ENCODE peak calls at places on chromosomes 6 and 20, in six cellular contexts. One of them, this sample, is unnamed.

GRCh38 chr6:33441457-33441856 is 12.9 kb upstream of the ZBTB9 start:
- DNase-seq in IMR-90: no peak
- DNase-seq in H9: no peak
- DNase-seq in H1: no peak
- DNase-seq in mesenchymal stem cell: no peak
- DNase-seq in neuronal stem cell: no peak
- DNase-seq in this sample: no peak

GRCh38 chr6:143614270-143614669 is 63.5 kb upstream of the PHACTR2 start:
- DNase-seq in IMR-90: no peak
- DNase-seq in H9: no peak
- DNase-seq in H1: no peak
- DNase-seq in mesenchymal stem cell: no peak
- DNase-seq in neuronal stem cell: no peak
- DNase-seq in this sample: no peak

GRCh38 chr20:10111144-10111771 is 76.5 kb downstream of the ANKEF1 start:
- DNase-seq in IMR-90: no peak
- DNase-seq in H9: no peak
- DNase-seq in H1: no peak
- DNase-seq in mesenchymal stem cell: peak; percentile 7
- DNase-seq in neuronal stem cell: no peak
- DNase-seq in this sample: no peak

GRCh38 chr6:139427199-139427598 is 52.8 kb upstream of the CITED2 start:
- DNase-seq in IMR-90: no peak
- DNase-seq in H9: no peak
- DNase-seq in H1: no peak
- DNase-seq in mesenchymal stem cell: no peak
- DNase-seq in neuronal stem cell: no peak
- DNase-seq in this sample: no peak

GRCh38 chr6:8085053-8085511 is 17.3 kb downstream of the EEF1E1 start:
- DNase-seq in IMR-90: peak; percentile 95
- DNase-seq in H9: no peak
- DNase-seq in H1: no peak
- DNase-seq in mesenchymal stem cell: peak; percentile 95
- DNase-seq in neuronal stem cell: no peak
- DNase-seq in this sample: peak; percentile 82

GRCh38 chr6:6920114-6920983 is 187.4 kb upstream of the RREB1 start:
- DNase-seq in IMR-90: no peak
- DNase-seq in H9: no peak
- DNase-seq in H1: no peak
- DNase-seq in mesenchymal stem cell: no peak
- DNase-seq in neuronal stem cell: no peak
- DNase-seq in this sample: no peak

GRCh38 chr6:45741437-45742166 is 274.1 kb downstream of the CLIC5 start:
- DNase-seq in IMR-90: peak; percentile 44
- DNase-seq in H9: no peak
- DNase-seq in H1: no peak
- DNase-seq in mesenchymal stem cell: no peak
- DNase-seq in neuronal stem cell: no peak
- DNase-seq in this sample: no peak

GRCh38 chr6:79463721-79464120 is 73.5 kb downstream of the LCA5 start:
- DNase-seq in IMR-90: no peak
- DNase-seq in H9: peak; percentile 63
- DNase-seq in H1: peak; percentile 33
- DNase-seq in mesenchymal stem cell: no peak
- DNase-seq in neuronal stem cell: peak; percentile 17
- DNase-seq in this sample: peak; percentile 49

GRCh38 chr6:137698636-137699035 is 168.4 kb upstream of the TNFAIP3 start:
- DNase-seq in IMR-90: peak; percentile 33
- DNase-seq in H9: no peak
- DNase-seq in H1: no peak
- DNase-seq in mesenchymal stem cell: peak; percentile 34
- DNase-seq in neuronal stem cell: no peak
- DNase-seq in this sample: no peak

GRCh38 chr20:37291724-37292126 is 2.3 kb downstream of the MANBAL start:
- DNase-seq in IMR-90: no peak
- DNase-seq in H9: no peak
- DNase-seq in H1: no peak
- DNase-seq in mesenchymal stem cell: no peak
- DNase-seq in neuronal stem cell: no peak
- DNase-seq in this sample: no peak

GRCh38 chr6:32223258-32224235 is at the start of gene NOTCH4:
- DNase-seq in IMR-90: no peak
- DNase-seq in H9: no peak
- DNase-seq in H1: no peak
- DNase-seq in mesenchymal stem cell: no peak
- DNase-seq in neuronal stem cell: no peak
- DNase-seq in this sample: no peak

GRCh38 chr6:39517763-39518162 is 195.3 kb upstream of the KCNK16 start:
- DNase-seq in IMR-90: no peak
- DNase-seq in H9: no peak
- DNase-seq in H1: no peak
- DNase-seq in mesenchymal stem cell: peak; percentile 74
- DNase-seq in neuronal stem cell: no peak
- DNase-seq in this sample: peak; percentile 50

GRCh38 chr20:2578430-2579192 is 42.2 kb downstream of the TMC2 start:
- DNase-seq in IMR-90: no peak
- DNase-seq in H9: no peak
- DNase-seq in H1: no peak
- DNase-seq in mesenchymal stem cell: no peak
- DNase-seq in neuronal stem cell: no peak
- DNase-seq in this sample: no peak

GRCh38 chr6:87925373-87926060 is 122.1 kb upstream of the SPACA1 start:
- DNase-seq in IMR-90: no peak
- DNase-seq in H9: no peak
- DNase-seq in H1: no peak
- DNase-seq in mesenchymal stem cell: no peak
- DNase-seq in neuronal stem cell: no peak
- DNase-seq in this sample: no peak
- H4K91ac ChIP-seq in IMR-90: no peak overlapping the region
- H4K91ac ChIP-seq in H9: no peak overlapping the region
- H4K91ac ChIP-seq in H1: no peak overlapping the region
- H4K91ac ChIP-seq in mesenchymal stem cell: no peak overlapping the region
- H4K91ac ChIP-seq in neuronal stem cell: no peak overlapping the region
- H4K91ac ChIP-seq in this sample: no peak overlapping the region

GRCh38 chr20:59110607-59111006 is 53.0 kb upstream of the ZNF831 start:
- DNase-seq in IMR-90: no peak
- DNase-seq in H9: no peak
- DNase-seq in H1: no peak
- DNase-seq in mesenchymal stem cell: no peak
- DNase-seq in neuronal stem cell: no peak
- DNase-seq in this sample: no peak
- H4K91ac ChIP-seq in IMR-90: no peak overlapping the region
- H4K91ac ChIP-seq in H9: no peak overlapping the region
- H4K91ac ChIP-seq in H1: no peak overlapping the region
- H4K91ac ChIP-seq in mesenchymal stem cell: no peak overlapping the region
- H4K91ac ChIP-seq in neuronal stem cell: no peak overlapping the region
- H4K91ac ChIP-seq in this sample: no peak overlapping the region

GRCh38 chr6:18042536-18043145 is 55.2 kb upstream of the KIF13A start:
- DNase-seq in IMR-90: no peak
- DNase-seq in H9: no peak
- DNase-seq in H1: no peak
- DNase-seq in mesenchymal stem cell: no peak
- DNase-seq in neuronal stem cell: no peak
- DNase-seq in this sample: no peak
- H4K91ac ChIP-seq in IMR-90: peak overlapping the region; percentile 95
- H4K91ac ChIP-seq in H9: no peak overlapping the region
- H4K91ac ChIP-seq in H1: no peak overlapping the region
- H4K91ac ChIP-seq in mesenchymal stem cell: peak overlapping the region; percentile 5
- H4K91ac ChIP-seq in neuronal stem cell: no peak overlapping the region
- H4K91ac ChIP-seq in this sample: peak overlapping the region; percentile 67

DNA sequence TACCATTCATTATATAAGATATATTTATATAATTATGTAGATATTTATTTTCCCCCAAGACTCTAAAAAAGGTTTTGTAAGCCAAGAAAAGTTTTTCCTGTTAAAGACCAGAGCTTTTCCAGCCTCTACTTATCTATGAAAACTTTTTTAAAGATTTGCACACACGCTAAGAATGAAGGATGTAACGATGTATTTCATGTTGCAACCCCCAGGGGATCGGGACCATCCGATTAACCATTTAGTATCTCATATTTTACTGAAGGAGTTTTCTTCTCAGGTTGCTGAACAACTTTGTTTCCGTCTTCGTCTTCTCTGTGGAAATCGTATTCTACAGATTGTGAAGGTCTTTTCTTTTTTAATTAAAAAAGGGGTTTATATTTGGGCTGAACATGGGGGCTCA is 70.0 kb upstream of the SASH1 start:
- DNase-seq in IMR-90: no peak
- DNase-seq in H9: no peak
- DNase-seq in H1: no peak
- DNase-seq in mesenchymal stem cell: peak; percentile 36
- DNase-seq in neuronal stem cell: no peak
- DNase-seq in this sample: peak; percentile 38
- H4K91ac ChIP-seq in IMR-90: peak overlapping the region; percentile 75
- H4K91ac ChIP-seq in H9: no peak overlapping the region
- H4K91ac ChIP-seq in H1: no peak overlapping the region
- H4K91ac ChIP-seq in mesenchymal stem cell: no peak overlapping the region
- H4K91ac ChIP-seq in neuronal stem cell: no peak overlapping the region
- H4K91ac ChIP-seq in this sample: no peak overlapping the region

GRCh38 chr20:50596694-50597021 is 86.5 kb downstream of the PTPN1 start:
- DNase-seq in IMR-90: no peak
- DNase-seq in H9: no peak
- DNase-seq in H1: no peak
- DNase-seq in mesenchymal stem cell: no peak
- DNase-seq in neuronal stem cell: no peak
- DNase-seq in this sample: no peak

GRCh38 chr20:50595988-50596693 is 86.0 kb downstream of the PTPN1 start:
- DNase-seq in IMR-90: peak; percentile 24
- DNase-seq in H9: peak; percentile 36
- DNase-seq in H1: no peak
- DNase-seq in mesenchymal stem cell: peak; percentile 51
- DNase-seq in neuronal stem cell: no peak
- DNase-seq in this sample: no peak

GRCh38 chr20:50598074-50598473 is 87.9 kb downstream of the PTPN1 start:
- DNase-seq in IMR-90: no peak
- DNase-seq in H9: no peak
- DNase-seq in H1: no peak
- DNase-seq in mesenchymal stem cell: no peak
- DNase-seq in neuronal stem cell: no peak
- DNase-seq in this sample: no peak

GRCh38 chr20:50595433-50595895 is 85.3 kb downstream of the PTPN1 start:
- DNase-seq in IMR-90: no peak
- DNase-seq in H9: no peak
- DNase-seq in H1: no peak
- DNase-seq in mesenchymal stem cell: no peak
- DNase-seq in neuronal stem cell: no peak
- DNase-seq in this sample: no peak

DNA sequence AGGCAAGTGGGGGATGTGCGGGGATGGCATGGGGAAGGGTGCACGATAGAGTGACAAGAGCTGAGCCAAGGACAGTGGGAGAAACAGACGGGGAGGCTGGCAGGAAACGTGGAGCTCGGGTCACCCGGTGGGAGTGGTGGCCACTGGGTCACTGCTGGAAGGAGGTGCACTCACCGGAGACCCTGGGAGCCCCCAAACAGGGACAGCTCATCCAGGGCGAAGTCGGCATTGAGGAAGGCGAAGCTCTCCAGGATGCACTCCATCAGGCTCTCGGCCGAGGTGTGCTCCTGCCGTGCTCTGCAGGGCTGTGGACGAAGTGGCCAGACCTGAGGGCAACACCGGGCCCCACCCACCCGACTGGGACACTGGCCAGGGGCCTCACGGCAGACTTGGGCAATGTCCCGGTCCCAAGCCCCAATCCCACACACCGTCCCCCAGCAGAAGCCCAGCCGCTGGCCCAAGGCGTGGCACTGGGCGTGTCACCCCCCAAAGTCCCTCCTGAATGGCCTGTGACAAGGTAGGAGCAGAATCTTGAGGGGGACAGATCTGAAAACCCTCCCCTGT is 87.3 kb downstream of the PTPN1 start:
- DNase-seq in IMR-90: no peak
- DNase-seq in H9: no peak
- DNase-seq in H1: no peak
- DNase-seq in mesenchymal stem cell: no peak
- DNase-seq in neuronal stem cell: no peak
- DNase-seq in this sample: no peak
- H4K91ac ChIP-seq in IMR-90: no peak overlapping the region
- H4K91ac ChIP-seq in H9: no peak overlapping the region
- H4K91ac ChIP-seq in H1: no peak overlapping the region
- H4K91ac ChIP-seq in mesenchymal stem cell: no peak overlapping the region
- H4K91ac ChIP-seq in neuronal stem cell: no peak overlapping the region
- H4K91ac ChIP-seq in this sample: no peak overlapping the region

DNA sequence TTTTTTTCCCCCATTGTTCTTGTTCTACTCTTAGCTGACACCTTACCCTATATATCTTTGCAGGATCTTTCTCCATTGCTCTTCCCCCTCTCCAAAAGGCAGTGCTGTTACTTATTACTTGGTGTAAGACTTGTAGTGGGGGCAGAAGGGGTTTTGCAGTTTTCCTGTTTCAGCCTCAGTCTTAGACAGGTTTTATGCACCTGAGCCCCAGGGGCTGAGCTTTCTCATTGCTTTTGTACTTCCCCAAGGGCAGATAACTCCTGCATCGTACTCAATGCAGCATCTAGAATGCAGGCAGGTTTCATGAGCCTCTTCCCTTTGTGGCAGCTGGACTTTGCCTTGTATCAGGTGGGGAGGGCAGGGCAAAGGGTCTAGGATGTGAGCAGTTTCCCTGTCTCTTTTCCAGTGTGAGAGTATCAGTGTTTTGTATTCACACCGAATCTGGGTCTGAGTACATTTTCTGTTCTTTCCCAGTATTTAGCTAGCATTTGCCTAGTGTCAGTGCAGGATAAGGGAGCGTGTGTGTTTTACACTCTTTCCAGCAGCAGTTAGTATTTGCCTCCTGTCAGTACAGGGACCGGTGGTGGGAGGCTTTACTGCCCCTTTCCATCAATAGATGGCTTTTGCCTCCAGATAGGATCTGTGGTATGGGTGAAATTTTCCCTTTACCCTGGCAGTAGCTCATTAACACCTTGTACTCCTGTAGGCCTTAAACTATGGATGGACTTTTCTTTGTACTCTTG is 19.6 kb downstream of the CYB5R4 start:
- DNase-seq in IMR-90: no peak
- DNase-seq in H9: no peak
- DNase-seq in H1: no peak
- DNase-seq in mesenchymal stem cell: no peak
- DNase-seq in neuronal stem cell: no peak
- DNase-seq in this sample: no peak
- H4K91ac ChIP-seq in IMR-90: no peak overlapping the region
- H4K91ac ChIP-seq in H9: no peak overlapping the region
- H4K91ac ChIP-seq in H1: no peak overlapping the region
- H4K91ac ChIP-seq in mesenchymal stem cell: no peak overlapping the region
- H4K91ac ChIP-seq in neuronal stem cell: no peak overlapping the region
- H4K91ac ChIP-seq in this sample: no peak overlapping the region

GRCh38 chr6:72305971-72306370 is 315.9 kb upstream of the KCNQ5 start:
- DNase-seq in IMR-90: no peak
- DNase-seq in H9: no peak
- DNase-seq in H1: no peak
- DNase-seq in mesenchymal stem cell: no peak
- DNase-seq in neuronal stem cell: no peak
- DNase-seq in this sample: no peak
- H4K91ac ChIP-seq in IMR-90: no peak overlapping the region
- H4K91ac ChIP-seq in H9: no peak overlapping the region
- H4K91ac ChIP-seq in H1: no peak overlapping the region
- H4K91ac ChIP-seq in mesenchymal stem cell: no peak overlapping the region
- H4K91ac ChIP-seq in neuronal stem cell: no peak overlapping the region
- H4K91ac ChIP-seq in this sample: no peak overlapping the region